ENCODE peak calls at places on chromosomes 5 and 9, in six cellular contexts. P is GM12878; K is ovary; B is cardiac muscle cell; Z is CD8-positive, alpha-beta memory T cell; R is aorta. V is an unnamed sample.

GRCh38 chr5:15510816-15511215 is 10.8 kb downstream of the FBXL7 start:
- DNase-seq in R (peak), P (no peak), B (no peak), K (no peak), Z (no peak), V (no peak)

GRCh38 chr9:90086076-90086475 is 481.3 kb downstream of the GADD45G start:
- DNase-seq in K (no peak), Z (no peak), B (no peak), R (peak), P (no peak), V (no peak)

GRCh38 chr5:92887254-92887653 is 693.8 kb downstream of the NR2F1-AS1 start:
- DNase-seq in Z (no peak), P (no peak), R (no peak), K (no peak), B (no peak), V (no peak)

GRCh38 chr5:81850494-81850893 is 99.6 kb upstream of the SSBP2 start:
- DNase-seq in P (no peak), K (no peak), R (no peak), Z (no peak), B (no peak), V (no peak)

GRCh38 chr5:12625667-12626263 is 721.5 kb upstream of the CTNND2 start:
- DNase-seq in P (no peak), Z (no peak), B (no peak), R (no peak), K (no peak), V (no peak)

GRCh38 chr5:168879929-168880328 is 300.8 kb upstream of the PANK3 start:
- DNase-seq in P (peak), K (no peak), B (no peak), R (no peak), Z (no peak), V (no peak)

GRCh38 chr5:130279386-130279785 is 375.1 kb downstream of the CHSY3 start:
- DNase-seq in K (no peak), B (no peak), R (no peak), Z (no peak), P (no peak), V (no peak)

GRCh38 chr9:131474711-131475110 is 28.0 kb upstream of the POMT1 start:
- DNase-seq in Z (no peak), P (no peak), B (no peak), K (peak), R (no peak), V (no peak)

GRCh38 chr5:40266952-40267351 is 412.8 kb upstream of the PTGER4 start:
- DNase-seq in P (no peak), R (no peak), B (no peak), K (no peak), Z (no peak), V (no peak)

GRCh38 chr9:127417130-127418036 is 6.8 kb upstream of the ZNF79 start:
- DNase-seq in Z (no peak), K (no peak), R (no peak), P (no peak), B (no peak), V (no peak)

GRCh38 chr9:81609782-81610738 is 79.3 kb downstream of the TLE1 start:
- DNase-seq in P (no peak), Z (no peak), R (no peak), K (no peak), B (peak), V (no peak)

GRCh38 chr9:121736147-121736721 is 84.8 kb downstream of the DAB2IP start:
- DNase-seq in Z (no peak), B (peak), K (peak), P (no peak), R (peak), V (no peak)

GRCh38 chr9:133251773-133252172 is 23.2 kb downstream of the ABO start:
- DNase-seq in P (no peak), K (no peak), B (no peak), R (no peak), Z (no peak), V (no peak)

GRCh38 chr5:107570805-107571531 is 99.8 kb downstream of the EFNA5 start:
- DNase-seq in K (no peak), P (peak), R (no peak), B (no peak), Z (peak), V (no peak)

GRCh38 chr5:17105744-17106450 is 111.5 kb upstream of the BASP1 start:
- DNase-seq in B (no peak), P (no peak), K (no peak), Z (no peak), R (no peak), V (no peak)

GRCh38 chr5:137730331-137730730 is 5.6 kb downstream of the KLHL3 start:
- DNase-seq in Z (no peak), B (no peak), P (no peak), R (no peak), K (no peak), V (no peak)

GRCh38 chr5:111735829-111736228 is 21.2 kb downstream of the NREP start:
- DNase-seq in K (no peak), Z (no peak), R (no peak), B (no peak), P (no peak), V (no peak)

GRCh38 chr5:23963449-23963848 is 456.0 kb downstream of the PRDM9 start:
- DNase-seq in Z (no peak), B (no peak), P (no peak), K (no peak), R (no peak), V (no peak)

GRCh38 chr9:114611516-114612271 is 603 bp downstream of the TMEM268 start:
- DNase-seq in P (no peak), B (peak), K (peak), R (peak), Z (no peak), V (no peak)

GRCh38 chr9:93128011-93128714 is 5.9 kb downstream of the NINJ1 start:
- DNase-seq in P (no peak), R (peak), Z (no peak), K (no peak), B (no peak), V (no peak)
- H3K27ac ChIP-seq in P (no peak), R (no peak), Z (no peak), K (no peak), B (no peak), V (no peak)

GRCh38 chr9:130300739-130301138 is 35.2 kb downstream of the HMCN2 start:
- DNase-seq in B (no peak), K (no peak), R (no peak), Z (no peak), P (no peak), V (no peak)
- H3K27ac ChIP-seq in B (no peak), K (no peak), R (no peak), Z (no peak), P (no peak), V (no peak)

GRCh38 chr9:136848393-136849037 is 694 bp upstream of the PHPT1 start:
- DNase-seq in R (no peak), Z (no peak), P (no peak), B (peak), K (no peak), V (no peak)
- H3K27ac ChIP-seq in R (no peak), Z (peak), P (peak), B (peak), K (no peak), V (peak)

GRCh38 chr5:133981714-133982113 is 13.3 kb upstream of the C5orf15 start:
- DNase-seq in P (no peak), K (no peak), R (no peak), B (no peak), Z (no peak), V (no peak)
- H3K27ac ChIP-seq in P (no peak), K (no peak), R (no peak), B (no peak), Z (no peak), V (no peak)

DNA sequence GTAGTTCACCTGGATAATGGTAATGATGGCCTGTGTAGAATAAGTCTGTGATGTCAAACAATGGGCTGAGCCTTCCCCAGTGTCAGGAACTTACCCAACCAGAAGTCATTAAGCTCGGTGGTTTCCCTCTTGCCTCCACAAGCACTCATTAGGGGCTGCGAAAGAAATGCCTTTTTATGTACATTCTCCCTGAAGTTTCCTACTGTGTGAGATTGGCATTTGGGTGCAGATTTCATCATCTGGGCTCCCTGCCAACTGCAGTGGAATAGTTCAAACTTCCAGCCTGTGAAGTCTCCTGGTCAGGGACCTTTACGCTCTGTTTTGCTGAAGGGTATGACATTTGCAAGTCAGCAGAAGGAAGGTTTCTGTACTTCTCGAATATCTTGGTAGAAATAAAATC is 41.6 kb upstream of the TMEM215 start:
- DNase-seq in Z (no peak), B (no peak), K (no peak), P (no peak), R (no peak), V (no peak)
- H3K27ac ChIP-seq in Z (no peak), B (no peak), K (no peak), P (no peak), R (no peak), V (no peak)

GRCh38 chr9:95073042-95073607 is 244.4 kb downstream of the FANCC start:
- DNase-seq in P (no peak), B (peak), Z (no peak), K (no peak), R (no peak), V (no peak)
- H3K27ac ChIP-seq in P (no peak), B (peak), Z (no peak), K (no peak), R (no peak), V (no peak)

GRCh38 chr9:13970018-13970417 is 343.9 kb downstream of the NFIB start:
- DNase-seq in P (no peak), K (no peak), B (no peak), Z (no peak), R (no peak), V (no peak)
- H3K27ac ChIP-seq in P (no peak), K (no peak), B (no peak), Z (no peak), R (no peak), V (no peak)

DNA sequence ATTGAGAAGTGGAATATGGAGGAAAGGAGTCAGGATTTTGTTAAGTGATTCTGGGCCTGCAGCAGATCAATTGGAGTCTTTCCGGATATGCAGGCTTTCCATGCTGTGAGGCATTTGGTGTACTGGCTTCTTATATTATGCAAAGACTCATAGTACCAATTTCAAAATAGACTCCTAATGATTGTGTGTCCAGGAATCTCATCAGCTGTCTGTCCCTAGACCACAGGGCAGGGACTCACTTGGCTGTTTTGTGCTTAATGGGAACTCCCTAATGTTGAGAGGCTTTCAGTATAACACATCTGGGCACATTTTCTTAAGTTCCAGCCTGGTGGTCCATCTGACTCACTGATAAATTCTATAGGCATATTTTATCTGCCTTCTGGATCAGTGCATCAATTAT is 180.1 kb upstream of the KLF9 start:
- DNase-seq in Z (no peak), P (no peak), K (no peak), R (no peak), B (no peak), V (no peak)
- H3K27ac ChIP-seq in Z (no peak), P (no peak), K (no peak), R (no peak), B (no peak), V (no peak)

DNA sequence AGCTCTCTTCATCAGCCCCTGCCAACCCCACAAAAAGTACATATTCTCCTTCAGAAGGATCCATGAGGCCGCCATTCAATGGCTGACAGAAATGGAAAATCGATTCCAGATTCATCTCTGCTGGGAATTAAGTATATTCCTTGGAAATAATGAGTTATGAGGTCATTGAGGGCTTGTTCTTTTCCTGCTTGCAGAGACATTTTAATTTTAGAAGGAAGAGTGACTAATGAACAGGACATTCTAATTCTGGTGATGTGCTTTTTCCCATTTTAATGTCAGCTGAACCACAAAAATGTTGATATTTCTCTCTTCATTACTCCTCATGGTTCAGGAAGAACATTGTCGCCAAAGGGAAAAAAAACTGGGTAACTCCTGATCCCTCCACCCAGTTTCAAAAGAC is 314.0 kb downstream of the PIK3R1 start:
- DNase-seq in B (no peak), K (no peak), R (no peak), P (no peak), Z (no peak), V (no peak)
- H3K27ac ChIP-seq in B (no peak), K (no peak), R (no peak), P (no peak), Z (no peak), V (no peak)